ENCODE peak calls at places on chromosome 19, in four cellular contexts. One of them, this sample, is unnamed.

GRCh38 chr19:17522988-17523872 is 11.8 kb downstream of the PGLS start:
- DNase-seq in ascending aorta: peak; percentile 72
- DNase-seq in dorsolateral prefrontal cortex: no peak
- DNase-seq in pancreas: no peak
- DNase-seq in this sample: no peak

GRCh38 chr19:56341948-56342347 is 27.3 kb upstream of the ZSCAN5A start:
- DNase-seq in pancreas: no peak
- DNase-seq in ascending aorta: no peak
- DNase-seq in dorsolateral prefrontal cortex: no peak
- DNase-seq in this sample: no peak

GRCh38 chr19:16820056-16820455 is 9.1 kb upstream of the SIN3B start:
- DNase-seq in dorsolateral prefrontal cortex: no peak
- DNase-seq in pancreas: no peak
- DNase-seq in ascending aorta: no peak
- DNase-seq in this sample: no peak

GRCh38 chr19:10141479-10141878 is 21.8 kb upstream of the EIF3G start:
- DNase-seq in dorsolateral prefrontal cortex: no peak
- DNase-seq in pancreas: no peak
- DNase-seq in ascending aorta: no peak
- DNase-seq in this sample: no peak

GRCh38 chr19:23999821-24000610 is 85.3 kb downstream of the ZNF726 start:
- DNase-seq in ascending aorta: no peak
- DNase-seq in dorsolateral prefrontal cortex: no peak
- DNase-seq in pancreas: no peak
- DNase-seq in this sample: no peak

GRCh38 chr19:8490395-8490760 is 12.1 kb downstream of the PRAM1 start:
- DNase-seq in ascending aorta: no peak
- DNase-seq in dorsolateral prefrontal cortex: no peak
- DNase-seq in pancreas: no peak
- DNase-seq in this sample: no peak

GRCh38 chr19:47032171-47032811 is 12.7 kb downstream of the NPAS1 start:
- DNase-seq in pancreas: peak; percentile 61
- DNase-seq in ascending aorta: no peak
- DNase-seq in dorsolateral prefrontal cortex: peak; percentile 70
- DNase-seq in this sample: no peak

GRCh38 chr19:33953023-33953422 is 156.4 kb downstream of the KCTD15 start:
- DNase-seq in pancreas: no peak
- DNase-seq in dorsolateral prefrontal cortex: no peak
- DNase-seq in ascending aorta: peak; percentile 16
- DNase-seq in this sample: no peak

GRCh38 chr19:14021474-14021873 is 6.5 kb upstream of the RLN3 start:
- DNase-seq in dorsolateral prefrontal cortex: no peak
- DNase-seq in pancreas: no peak
- DNase-seq in ascending aorta: no peak
- DNase-seq in this sample: no peak

GRCh38 chr19:54653181-54653809 is 9.5 kb upstream of the LILRB4 start:
- DNase-seq in ascending aorta: peak; percentile 46
- DNase-seq in pancreas: no peak
- DNase-seq in dorsolateral prefrontal cortex: no peak
- DNase-seq in this sample: peak; percentile 50

GRCh38 chr19:58558623-58559274 is 338 bp upstream of the UBE2M start:
- DNase-seq in dorsolateral prefrontal cortex: peak; percentile 97
- DNase-seq in pancreas: peak; percentile 99
- DNase-seq in ascending aorta: peak; percentile 99
- DNase-seq in this sample: peak; percentile 99

GRCh38 chr19:17240062-17240854 is 5.5 kb downstream of the NR2F6 start:
- DNase-seq in dorsolateral prefrontal cortex: no peak
- DNase-seq in pancreas: no peak
- DNase-seq in ascending aorta: no peak
- DNase-seq in this sample: no peak

GRCh38 chr19:41001243-41001971 is 10.3 kb downstream of the CYP2B6 start:
- DNase-seq in pancreas: no peak
- DNase-seq in dorsolateral prefrontal cortex: no peak
- DNase-seq in ascending aorta: no peak
- DNase-seq in this sample: no peak

GRCh38 chr19:15479391-15480345 is at the start of gene PGLYRP2:
- DNase-seq in dorsolateral prefrontal cortex: peak; percentile 55
- DNase-seq in ascending aorta: no peak
- DNase-seq in pancreas: peak; percentile 34
- DNase-seq in this sample: no peak

GRCh38 chr19:44582581-44583265 is 30.6 kb upstream of the IGSF23 start:
- DNase-seq in dorsolateral prefrontal cortex: no peak
- DNase-seq in pancreas: peak; percentile 36
- DNase-seq in ascending aorta: no peak
- DNase-seq in this sample: peak; percentile 56

GRCh38 chr19:44260695-44261446 is 1.2 kb downstream of the ZNF233 start:
- DNase-seq in ascending aorta: no peak
- DNase-seq in dorsolateral prefrontal cortex: no peak
- DNase-seq in pancreas: no peak
- DNase-seq in this sample: peak; percentile 10

GRCh38 chr19:30719189-30719990 is 347.2 kb downstream of the ZNF536 start:
- DNase-seq in pancreas: peak; percentile 74
- DNase-seq in ascending aorta: no peak
- DNase-seq in dorsolateral prefrontal cortex: peak; percentile 68
- DNase-seq in this sample: peak; percentile 18

GRCh38 chr19:54209748-54210494 is 9.3 kb downstream of the RPS9 start:
- DNase-seq in dorsolateral prefrontal cortex: peak; percentile 73
- DNase-seq in pancreas: peak; percentile 97
- DNase-seq in ascending aorta: peak; percentile 91
- DNase-seq in this sample: peak; percentile 99

GRCh38 chr19:34118879-34119748 is 53.2 kb upstream of the LSM14A start:
- DNase-seq in dorsolateral prefrontal cortex: no peak
- DNase-seq in pancreas: no peak
- DNase-seq in ascending aorta: no peak
- DNase-seq in this sample: no peak

GRCh38 chr19:15180451-15181390 is 20.1 kb downstream of the NOTCH3 start:
- DNase-seq in pancreas: peak; percentile 66
- DNase-seq in dorsolateral prefrontal cortex: no peak
- DNase-seq in ascending aorta: no peak
- DNase-seq in this sample: no peak

GRCh38 chr19:56837004-56837403 is 3.5 kb downstream of the PEG3 start:
- DNase-seq in pancreas: peak; percentile 27
- DNase-seq in ascending aorta: no peak
- DNase-seq in dorsolateral prefrontal cortex: no peak
- DNase-seq in this sample: no peak

GRCh38 chr19:16899566-16900075 is 10.8 kb downstream of the F2RL3 start:
- DNase-seq in dorsolateral prefrontal cortex: no peak
- DNase-seq in pancreas: no peak
- DNase-seq in ascending aorta: no peak
- DNase-seq in this sample: peak; percentile 49

GRCh38 chr19:34985249-34986022 is 14.7 kb upstream of the GRAMD1A start:
- DNase-seq in dorsolateral prefrontal cortex: no peak
- DNase-seq in pancreas: peak; percentile 50
- DNase-seq in ascending aorta: peak; percentile 78
- DNase-seq in this sample: peak; percentile 90

GRCh38 chr19:14519860-14520407 is 1.7 kb upstream of the DNAJB1 start:
- DNase-seq in ascending aorta: no peak
- DNase-seq in dorsolateral prefrontal cortex: no peak
- DNase-seq in pancreas: peak; percentile 56
- DNase-seq in this sample: peak; percentile 84

GRCh38 chr19:41925208-41926003 is 2.8 kb downstream of the ERFL start:
- DNase-seq in dorsolateral prefrontal cortex: no peak
- DNase-seq in ascending aorta: no peak
- DNase-seq in pancreas: no peak
- DNase-seq in this sample: no peak

GRCh38 chr19:51689751-51690358 is 3.3 kb upstream of the SPACA6 start:
- DNase-seq in ascending aorta: peak; percentile 76
- DNase-seq in dorsolateral prefrontal cortex: no peak
- DNase-seq in pancreas: peak; percentile 48
- DNase-seq in this sample: peak; percentile 68

GRCh38 chr19:18775586-18776287 is 15.4 kb downstream of the COMP start:
- DNase-seq in pancreas: no peak
- DNase-seq in dorsolateral prefrontal cortex: no peak
- DNase-seq in ascending aorta: no peak
- DNase-seq in this sample: peak; percentile 69

GRCh38 chr19:10583021-10583776 is 3.9 kb downstream of the AP1M2 start:
- DNase-seq in pancreas: no peak
- DNase-seq in dorsolateral prefrontal cortex: no peak
- DNase-seq in ascending aorta: no peak
- DNase-seq in this sample: no peak

GRCh38 chr19:18742324-18742723 is 48.8 kb downstream of the COMP start:
- DNase-seq in dorsolateral prefrontal cortex: no peak
- DNase-seq in pancreas: no peak
- DNase-seq in ascending aorta: no peak
- DNase-seq in this sample: no peak

GRCh38 chr19:35478794-35479193 is 11.5 kb downstream of the KRTDAP start:
- DNase-seq in dorsolateral prefrontal cortex: no peak
- DNase-seq in pancreas: no peak
- DNase-seq in ascending aorta: no peak
- DNase-seq in this sample: no peak

GRCh38 chr19:18894254-18895037 is 1.5 kb downstream of the CERS1 start:
- DNase-seq in dorsolateral prefrontal cortex: peak; percentile 95
- DNase-seq in ascending aorta: no peak
- DNase-seq in pancreas: no peak
- DNase-seq in this sample: peak; percentile 68

GRCh38 chr19:8363803-8364771 is at the start of gene ANGPTL4:
- DNase-seq in dorsolateral prefrontal cortex: no peak
- DNase-seq in pancreas: peak; percentile 74
- DNase-seq in ascending aorta: peak; percentile 86
- DNase-seq in this sample: peak; percentile 89

GRCh38 chr19:35349614-35350521 is 2.2 kb downstream of the FFAR1 start:
- DNase-seq in dorsolateral prefrontal cortex: peak; percentile 26
- DNase-seq in pancreas: no peak
- DNase-seq in ascending aorta: peak; percentile 56
- DNase-seq in this sample: no peak

GRCh38 chr19:28737021-28737525 is 475.9 kb downstream of the UQCRFS1 start:
- DNase-seq in ascending aorta: no peak
- DNase-seq in pancreas: peak; percentile 17
- DNase-seq in dorsolateral prefrontal cortex: no peak
- DNase-seq in this sample: peak; percentile 66

GRCh38 chr19:47369923-47370625 is 21.0 kb downstream of the DHX34 start:
- DNase-seq in dorsolateral prefrontal cortex: peak; percentile 54
- DNase-seq in ascending aorta: no peak
- DNase-seq in pancreas: no peak
- DNase-seq in this sample: peak; percentile 82

GRCh38 chr19:42683917-42684513 is 56.3 kb downstream of the PSG3 start:
- DNase-seq in pancreas: no peak
- DNase-seq in ascending aorta: no peak
- DNase-seq in dorsolateral prefrontal cortex: no peak
- DNase-seq in this sample: peak; percentile 36

GRCh38 chr19:7500811-7501450 is 12.1 kb upstream of the PEX11G start:
- DNase-seq in dorsolateral prefrontal cortex: peak; percentile 90
- DNase-seq in ascending aorta: no peak
- DNase-seq in pancreas: peak; percentile 55
- DNase-seq in this sample: peak; percentile 23

GRCh38 chr19:55406869-55407624 is 541 bp downstream of the UBE2S start:
- DNase-seq in pancreas: peak; percentile 29
- DNase-seq in ascending aorta: peak; percentile 71
- DNase-seq in dorsolateral prefrontal cortex: peak; percentile 52
- DNase-seq in this sample: peak; percentile 50

DNA sequence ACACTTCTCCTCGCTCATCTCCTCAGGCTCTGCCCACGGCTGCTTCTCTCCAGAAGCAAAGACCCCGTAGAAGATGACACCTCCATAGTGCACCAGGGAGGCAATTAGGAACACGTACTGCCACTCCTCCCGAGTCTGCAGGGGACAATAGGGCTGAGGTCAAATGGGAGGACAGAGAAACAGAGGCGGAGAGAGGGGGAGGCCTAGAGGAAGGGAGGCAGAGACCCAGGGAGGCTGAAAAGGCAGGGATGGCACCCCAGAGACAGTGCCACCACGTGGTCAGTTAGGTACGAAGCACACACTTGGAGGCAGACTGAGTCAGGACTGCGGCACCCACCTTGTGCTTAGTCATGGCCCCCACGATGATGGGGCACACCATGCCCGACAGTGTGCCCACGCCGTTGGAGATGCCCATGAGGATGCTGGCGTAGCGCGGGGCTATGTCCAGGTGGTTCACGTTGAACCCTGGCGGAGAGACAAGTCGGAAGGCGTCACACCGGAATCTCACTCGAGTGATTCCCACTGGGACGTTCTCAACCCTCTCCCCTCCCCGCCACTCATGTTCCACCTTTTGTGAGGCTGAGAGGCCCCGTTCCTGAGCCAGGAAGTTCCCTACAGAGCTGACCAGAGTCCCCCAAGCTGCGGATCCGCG is 5.6 kb downstream of the GFY start:
- DNase-seq in ascending aorta: no peak
- DNase-seq in pancreas: no peak
- DNase-seq in dorsolateral prefrontal cortex: no peak
- DNase-seq in this sample: no peak
- H3K4me3 ChIP-seq in ascending aorta: no peak overlapping the region
- H3K4me3 ChIP-seq in pancreas: no peak overlapping the region
- H3K4me3 ChIP-seq in dorsolateral prefrontal cortex: no peak overlapping the region
- H3K4me3 ChIP-seq in this sample: no peak overlapping the region

GRCh38 chr19:50508850-50509190 is 2.2 kb downstream of the JOSD2 start:
- DNase-seq in ascending aorta: no peak
- DNase-seq in dorsolateral prefrontal cortex: no peak
- DNase-seq in pancreas: no peak
- DNase-seq in this sample: no peak
- H3K4me3 ChIP-seq in ascending aorta: no peak overlapping the region
- H3K4me3 ChIP-seq in dorsolateral prefrontal cortex: no peak overlapping the region
- H3K4me3 ChIP-seq in pancreas: no peak overlapping the region
- H3K4me3 ChIP-seq in this sample: no peak overlapping the region

DNA sequence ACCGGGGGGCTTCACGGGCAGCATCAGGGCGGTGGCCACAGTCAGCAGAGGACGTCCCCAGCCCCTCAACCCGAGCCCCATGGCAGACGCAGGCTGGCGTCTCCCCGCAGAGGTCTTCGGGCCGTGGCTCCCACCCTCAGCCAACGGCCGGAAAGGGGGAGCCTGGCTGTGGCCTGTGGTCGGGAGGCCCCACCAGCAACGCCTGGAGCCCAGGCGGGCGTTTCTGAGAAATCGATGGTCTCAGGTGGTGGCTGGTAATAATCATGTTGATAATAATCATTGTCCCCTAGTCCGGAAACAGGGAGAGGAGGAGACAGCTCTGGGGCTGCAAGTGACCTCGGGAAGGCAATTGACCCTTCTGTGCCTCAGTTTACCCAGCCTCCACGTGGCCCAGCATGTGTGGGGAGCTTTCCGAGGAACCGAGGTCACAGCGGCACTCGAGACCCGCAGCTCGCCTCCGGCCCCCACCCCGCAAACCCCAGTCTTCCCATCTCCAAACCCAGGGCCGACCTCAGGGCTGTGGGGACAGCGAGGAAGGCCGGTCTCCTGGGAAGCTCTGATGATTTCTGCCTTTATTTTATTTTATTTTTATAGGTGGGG is at the start of gene PRSS57:
- DNase-seq in dorsolateral prefrontal cortex: no peak
- DNase-seq in pancreas: no peak
- DNase-seq in ascending aorta: no peak
- DNase-seq in this sample: no peak
- H3K4me3 ChIP-seq in dorsolateral prefrontal cortex: no peak within 1 kb of the TSS
- H3K4me3 ChIP-seq in pancreas: no peak within 1 kb of the TSS
- H3K4me3 ChIP-seq in ascending aorta: no peak within 1 kb of the TSS
- H3K4me3 ChIP-seq in this sample: no peak within 1 kb of the TSS

DNA sequence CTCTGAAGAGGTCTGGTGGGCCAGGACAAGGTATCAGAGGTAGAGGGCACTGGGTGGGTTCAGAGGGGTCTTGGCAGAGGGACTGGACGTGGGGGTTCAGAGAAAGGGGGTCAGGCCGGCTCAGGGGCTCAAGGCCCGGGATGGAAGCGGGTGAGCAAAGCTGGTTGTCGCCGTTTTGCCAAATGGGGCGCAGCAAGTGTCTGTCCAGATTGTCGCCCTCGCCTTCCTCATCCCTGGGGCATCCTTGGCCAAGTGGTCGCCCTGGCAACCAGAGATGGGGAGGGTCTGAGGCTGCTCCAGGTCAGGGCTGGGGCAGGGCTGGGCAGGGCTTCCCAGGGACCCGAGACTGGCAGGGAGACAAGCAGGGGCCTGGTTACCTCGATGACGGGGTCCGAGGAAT is 6.8 kb downstream of the DOHH start:
- DNase-seq in ascending aorta: no peak
- DNase-seq in pancreas: no peak
- DNase-seq in dorsolateral prefrontal cortex: no peak
- DNase-seq in this sample: no peak
- H3K4me3 ChIP-seq in ascending aorta: no peak overlapping the region
- H3K4me3 ChIP-seq in pancreas: no peak overlapping the region
- H3K4me3 ChIP-seq in dorsolateral prefrontal cortex: peak overlapping the region; percentile 57
- H3K4me3 ChIP-seq in this sample: no peak overlapping the region